ENCODE peak calls at places on chromosome 19, in eight cellular contexts. One of them, this sample, is unnamed.

GRCh38 chr19:29478578-29479565 is 46.9 kb upstream of the VSTM2B start:
- DNase-seq in hypothalamus: peak
- DNase-seq in ureter: peak
- DNase-seq in fibroblast of lung: no peak
- DNase-seq in CD4-positive, CD25-positive, alpha-beta regulatory T cell: peak
- DNase-seq in stimulated activated CD4-positive, alpha-beta T cell treated with anti-CD3 and anti-CD28 coated beads, TNF-alpha, amount 100 ng/mL, for 1 hour: no peak
- DNase-seq in activated T-cell treated with anti-CD3 and anti-CD28 coated beads for 1 hour: no peak
- DNase-seq in T-helper 17 cell: no peak
- DNase-seq in this sample: no peak

GRCh38 chr19:55678121-55678671 is 3.2 kb downstream of the EPN1 start:
- DNase-seq in hypothalamus: peak
- DNase-seq in ureter: no peak
- DNase-seq in fibroblast of lung: no peak
- DNase-seq in CD4-positive, CD25-positive, alpha-beta regulatory T cell: no peak
- DNase-seq in stimulated activated CD4-positive, alpha-beta T cell treated with anti-CD3 and anti-CD28 coated beads, TNF-alpha, amount 100 ng/mL, for 1 hour: no peak
- DNase-seq in activated T-cell treated with anti-CD3 and anti-CD28 coated beads for 1 hour: no peak
- DNase-seq in T-helper 17 cell: no peak
- DNase-seq in this sample: no peak

GRCh38 chr19:32676186-32676894 is 692 bp downstream of the RGS9BP start:
- DNase-seq in hypothalamus: no peak
- DNase-seq in ureter: no peak
- DNase-seq in fibroblast of lung: no peak
- DNase-seq in CD4-positive, CD25-positive, alpha-beta regulatory T cell: peak
- DNase-seq in stimulated activated CD4-positive, alpha-beta T cell treated with anti-CD3 and anti-CD28 coated beads, TNF-alpha, amount 100 ng/mL, for 1 hour: peak
- DNase-seq in activated T-cell treated with anti-CD3 and anti-CD28 coated beads for 1 hour: no peak
- DNase-seq in T-helper 17 cell: peak
- DNase-seq in this sample: no peak

GRCh38 chr19:47330466-47330869 is 1.5 kb upstream of the C5AR2 start:
- DNase-seq in hypothalamus: no peak
- DNase-seq in ureter: no peak
- DNase-seq in fibroblast of lung: no peak
- DNase-seq in CD4-positive, CD25-positive, alpha-beta regulatory T cell: peak
- DNase-seq in stimulated activated CD4-positive, alpha-beta T cell treated with anti-CD3 and anti-CD28 coated beads, TNF-alpha, amount 100 ng/mL, for 1 hour: no peak
- DNase-seq in activated T-cell treated with anti-CD3 and anti-CD28 coated beads for 1 hour: no peak
- DNase-seq in T-helper 17 cell: no peak
- DNase-seq in this sample: no peak

GRCh38 chr19:42197375-42197817 is 20.1 kb downstream of the DEDD2 start:
- DNase-seq in hypothalamus: no peak
- DNase-seq in ureter: no peak
- DNase-seq in fibroblast of lung: no peak
- DNase-seq in CD4-positive, CD25-positive, alpha-beta regulatory T cell: peak
- DNase-seq in stimulated activated CD4-positive, alpha-beta T cell treated with anti-CD3 and anti-CD28 coated beads, TNF-alpha, amount 100 ng/mL, for 1 hour: no peak
- DNase-seq in activated T-cell treated with anti-CD3 and anti-CD28 coated beads for 1 hour: no peak
- DNase-seq in T-helper 17 cell: no peak
- DNase-seq in this sample: no peak

GRCh38 chr19:54188224-54188871 is 1.0 kb downstream of the MBOAT7 start:
- DNase-seq in hypothalamus: no peak
- DNase-seq in ureter: no peak
- DNase-seq in fibroblast of lung: peak
- DNase-seq in CD4-positive, CD25-positive, alpha-beta regulatory T cell: peak
- DNase-seq in stimulated activated CD4-positive, alpha-beta T cell treated with anti-CD3 and anti-CD28 coated beads, TNF-alpha, amount 100 ng/mL, for 1 hour: no peak
- DNase-seq in activated T-cell treated with anti-CD3 and anti-CD28 coated beads for 1 hour: peak
- DNase-seq in T-helper 17 cell: peak
- DNase-seq in this sample: no peak

GRCh38 chr19:19486343-19487076 is 28.8 kb downstream of the TSSK6 start:
- DNase-seq in hypothalamus: no peak
- DNase-seq in ureter: no peak
- DNase-seq in fibroblast of lung: no peak
- DNase-seq in CD4-positive, CD25-positive, alpha-beta regulatory T cell: no peak
- DNase-seq in stimulated activated CD4-positive, alpha-beta T cell treated with anti-CD3 and anti-CD28 coated beads, TNF-alpha, amount 100 ng/mL, for 1 hour: no peak
- DNase-seq in activated T-cell treated with anti-CD3 and anti-CD28 coated beads for 1 hour: no peak
- DNase-seq in T-helper 17 cell: no peak
- DNase-seq in this sample: no peak

GRCh38 chr19:13150187-13150918 is at the start of the genes IER2 and STX10:
- DNase-seq in hypothalamus: peak
- DNase-seq in ureter: peak
- DNase-seq in fibroblast of lung: peak
- DNase-seq in CD4-positive, CD25-positive, alpha-beta regulatory T cell: peak
- DNase-seq in stimulated activated CD4-positive, alpha-beta T cell treated with anti-CD3 and anti-CD28 coated beads, TNF-alpha, amount 100 ng/mL, for 1 hour: peak
- DNase-seq in activated T-cell treated with anti-CD3 and anti-CD28 coated beads for 1 hour: peak
- DNase-seq in T-helper 17 cell: peak
- DNase-seq in this sample: peak

GRCh38 chr19:14556662-14557188 is 15.1 kb downstream of the NDUFB7 start:
- DNase-seq in hypothalamus: peak
- DNase-seq in ureter: peak
- DNase-seq in fibroblast of lung: peak
- DNase-seq in CD4-positive, CD25-positive, alpha-beta regulatory T cell: peak
- DNase-seq in stimulated activated CD4-positive, alpha-beta T cell treated with anti-CD3 and anti-CD28 coated beads, TNF-alpha, amount 100 ng/mL, for 1 hour: peak
- DNase-seq in activated T-cell treated with anti-CD3 and anti-CD28 coated beads for 1 hour: peak
- DNase-seq in T-helper 17 cell: peak
- DNase-seq in this sample: peak

GRCh38 chr19:29530549-29531457 is 5.0 kb downstream of the VSTM2B start:
- DNase-seq in hypothalamus: no peak
- DNase-seq in ureter: no peak
- DNase-seq in fibroblast of lung: no peak
- DNase-seq in CD4-positive, CD25-positive, alpha-beta regulatory T cell: no peak
- DNase-seq in stimulated activated CD4-positive, alpha-beta T cell treated with anti-CD3 and anti-CD28 coated beads, TNF-alpha, amount 100 ng/mL, for 1 hour: no peak
- DNase-seq in activated T-cell treated with anti-CD3 and anti-CD28 coated beads for 1 hour: no peak
- DNase-seq in T-helper 17 cell: no peak
- DNase-seq in this sample: no peak

GRCh38 chr19:29878973-29879654 is 62.9 kb upstream of the URI1 start:
- DNase-seq in hypothalamus: no peak
- DNase-seq in ureter: no peak
- DNase-seq in fibroblast of lung: peak
- DNase-seq in CD4-positive, CD25-positive, alpha-beta regulatory T cell: no peak
- DNase-seq in stimulated activated CD4-positive, alpha-beta T cell treated with anti-CD3 and anti-CD28 coated beads, TNF-alpha, amount 100 ng/mL, for 1 hour: no peak
- DNase-seq in activated T-cell treated with anti-CD3 and anti-CD28 coated beads for 1 hour: no peak
- DNase-seq in T-helper 17 cell: no peak
- DNase-seq in this sample: no peak

GRCh38 chr19:48489608-48490216 is 20.5 kb downstream of the CYTH2 start:
- DNase-seq in hypothalamus: peak
- DNase-seq in ureter: peak
- DNase-seq in fibroblast of lung: no peak
- DNase-seq in CD4-positive, CD25-positive, alpha-beta regulatory T cell: peak
- DNase-seq in stimulated activated CD4-positive, alpha-beta T cell treated with anti-CD3 and anti-CD28 coated beads, TNF-alpha, amount 100 ng/mL, for 1 hour: peak
- DNase-seq in activated T-cell treated with anti-CD3 and anti-CD28 coated beads for 1 hour: peak
- DNase-seq in T-helper 17 cell: peak
- DNase-seq in this sample: peak

GRCh38 chr19:18167975-18168645 is 5.5 kb upstream of the IFI30 start:
- DNase-seq in hypothalamus: peak
- DNase-seq in ureter: no peak
- DNase-seq in fibroblast of lung: no peak
- DNase-seq in CD4-positive, CD25-positive, alpha-beta regulatory T cell: peak
- DNase-seq in stimulated activated CD4-positive, alpha-beta T cell treated with anti-CD3 and anti-CD28 coated beads, TNF-alpha, amount 100 ng/mL, for 1 hour: peak
- DNase-seq in activated T-cell treated with anti-CD3 and anti-CD28 coated beads for 1 hour: peak
- DNase-seq in T-helper 17 cell: peak
- DNase-seq in this sample: peak

GRCh38 chr19:43470288-43470687 is 4.9 kb upstream of the LYPD3 start:
- DNase-seq in hypothalamus: no peak
- DNase-seq in ureter: no peak
- DNase-seq in fibroblast of lung: peak
- DNase-seq in CD4-positive, CD25-positive, alpha-beta regulatory T cell: peak
- DNase-seq in stimulated activated CD4-positive, alpha-beta T cell treated with anti-CD3 and anti-CD28 coated beads, TNF-alpha, amount 100 ng/mL, for 1 hour: peak
- DNase-seq in activated T-cell treated with anti-CD3 and anti-CD28 coated beads for 1 hour: peak
- DNase-seq in T-helper 17 cell: peak
- DNase-seq in this sample: no peak

GRCh38 chr19:51124729-51125128 is at the start of gene SIGLEC9:
- DNase-seq in hypothalamus: peak
- DNase-seq in ureter: no peak
- DNase-seq in fibroblast of lung: no peak
- DNase-seq in CD4-positive, CD25-positive, alpha-beta regulatory T cell: no peak
- DNase-seq in stimulated activated CD4-positive, alpha-beta T cell treated with anti-CD3 and anti-CD28 coated beads, TNF-alpha, amount 100 ng/mL, for 1 hour: no peak
- DNase-seq in activated T-cell treated with anti-CD3 and anti-CD28 coated beads for 1 hour: no peak
- DNase-seq in T-helper 17 cell: no peak
- DNase-seq in this sample: no peak

GRCh38 chr19:54201980-54202379 is 1.3 kb downstream of the RPS9 start:
- DNase-seq in hypothalamus: no peak
- DNase-seq in ureter: no peak
- DNase-seq in fibroblast of lung: no peak
- DNase-seq in CD4-positive, CD25-positive, alpha-beta regulatory T cell: no peak
- DNase-seq in stimulated activated CD4-positive, alpha-beta T cell treated with anti-CD3 and anti-CD28 coated beads, TNF-alpha, amount 100 ng/mL, for 1 hour: no peak
- DNase-seq in activated T-cell treated with anti-CD3 and anti-CD28 coated beads for 1 hour: no peak
- DNase-seq in T-helper 17 cell: no peak
- DNase-seq in this sample: no peak

GRCh38 chr19:42286349-42287016 is 15.4 kb upstream of the PRR19 start:
- DNase-seq in hypothalamus: peak
- DNase-seq in ureter: peak
- DNase-seq in fibroblast of lung: peak
- DNase-seq in CD4-positive, CD25-positive, alpha-beta regulatory T cell: no peak
- DNase-seq in stimulated activated CD4-positive, alpha-beta T cell treated with anti-CD3 and anti-CD28 coated beads, TNF-alpha, amount 100 ng/mL, for 1 hour: no peak
- DNase-seq in activated T-cell treated with anti-CD3 and anti-CD28 coated beads for 1 hour: no peak
- DNase-seq in T-helper 17 cell: no peak
- DNase-seq in this sample: no peak

GRCh38 chr19:35213678-35214632 is 14.6 kb downstream of the FAM187B start:
- DNase-seq in hypothalamus: no peak
- DNase-seq in ureter: peak
- DNase-seq in fibroblast of lung: peak
- DNase-seq in CD4-positive, CD25-positive, alpha-beta regulatory T cell: peak
- DNase-seq in stimulated activated CD4-positive, alpha-beta T cell treated with anti-CD3 and anti-CD28 coated beads, TNF-alpha, amount 100 ng/mL, for 1 hour: peak
- DNase-seq in activated T-cell treated with anti-CD3 and anti-CD28 coated beads for 1 hour: peak
- DNase-seq in T-helper 17 cell: peak
- DNase-seq in this sample: peak

GRCh38 chr19:14562660-14563589 is 8.9 kb downstream of the NDUFB7 start:
- DNase-seq in hypothalamus: no peak
- DNase-seq in ureter: no peak
- DNase-seq in fibroblast of lung: no peak
- DNase-seq in CD4-positive, CD25-positive, alpha-beta regulatory T cell: no peak
- DNase-seq in stimulated activated CD4-positive, alpha-beta T cell treated with anti-CD3 and anti-CD28 coated beads, TNF-alpha, amount 100 ng/mL, for 1 hour: no peak
- DNase-seq in activated T-cell treated with anti-CD3 and anti-CD28 coated beads for 1 hour: no peak
- DNase-seq in T-helper 17 cell: no peak
- DNase-seq in this sample: no peak

GRCh38 chr19:45178262-45179062 is at the start of gene BLOC1S3:
- DNase-seq in hypothalamus: peak
- DNase-seq in ureter: peak
- DNase-seq in fibroblast of lung: peak
- DNase-seq in CD4-positive, CD25-positive, alpha-beta regulatory T cell: peak
- DNase-seq in stimulated activated CD4-positive, alpha-beta T cell treated with anti-CD3 and anti-CD28 coated beads, TNF-alpha, amount 100 ng/mL, for 1 hour: peak
- DNase-seq in activated T-cell treated with anti-CD3 and anti-CD28 coated beads for 1 hour: peak
- DNase-seq in T-helper 17 cell: peak
- DNase-seq in this sample: peak